ENCODE peak calls at places on chromosomes 7 and 10, in five cellular contexts. G is H9, R is tibial nerve, O is tibial artery, Q is A549. V is an unnamed sample. For H3K9me3 and H3K4me1, the result is how much of the 10 kb centered on the place peaks cover.

GRCh38 chr7:76151932-76152331 is 49.8 kb upstream of the SRRM3 start:
- DNase-seq in G (no peak), R (no peak), O (no peak), Q (no peak), V (no peak)

GRCh38 chr10:113937756-113938155 is 83.3 kb downstream of the NHLRC2 start:
- DNase-seq in G (no peak), R (no peak), O (no peak), Q (no peak), V (no peak)

GRCh38 chr7:3214090-3214413 is 87.0 kb upstream of the SDK1 start:
- DNase-seq in G (no peak), R (no peak), O (no peak), Q (no peak), V (no peak)

GRCh38 chr10:18303851-18304800 is 163.9 kb downstream of the CACNB2 start:
- DNase-seq in G (no peak), R (no peak), O (no peak), Q (no peak), V (no peak)

GRCh38 chr10:71234017-71234894 is 21.9 kb downstream of the UNC5B start:
- DNase-seq in G (no peak), R (no peak), O (no peak), Q (no peak), V (no peak)

GRCh38 chr7:127504715-127505114 is 80.7 kb downstream of the GCC1 start:
- DNase-seq in G (peak), R (no peak), O (no peak), Q (peak), V (peak)

GRCh38 chr7:151645311-151645710 is 125.6 kb upstream of the RHEB start:
- DNase-seq in G (no peak), R (no peak), O (no peak), Q (no peak), V (no peak)

GRCh38 chr10:7085913-7086589 is 324.8 kb downstream of the SFMBT2 start:
- DNase-seq in G (peak), R (no peak), O (no peak), Q (peak), V (no peak)

GRCh38 chr10:76301950-76302349 is 870.5 kb downstream of the LRMDA start:
- DNase-seq in G (no peak), R (no peak), O (no peak), Q (no peak), V (no peak)

GRCh38 chr10:119517235-119518141 is 25.0 kb downstream of the RGS10 start:
- DNase-seq in G (no peak), R (peak), O (peak), Q (no peak), V (no peak)

GRCh38 chr7:93092757-93093370 is 24.9 kb downstream of the SAMD9 start:
- DNase-seq in G (no peak), R (no peak), O (no peak), Q (peak), V (no peak)

GRCh38 chr10:104329754-104330153 is 8.5 kb downstream of the ITPRIP start:
- DNase-seq in G (no peak), R (no peak), O (peak), Q (peak), V (no peak)

GRCh38 chr7:93245525-93246432 is 13.6 kb downstream of the VPS50 start:
- DNase-seq in G (no peak), R (no peak), O (no peak), Q (peak), V (no peak)

GRCh38 chr10:128457136-128457535 is 330.9 kb upstream of the MKI67 start:
- DNase-seq in G (no peak), R (no peak), O (no peak), Q (no peak), V (no peak)

GRCh38 chr7:81402227-81402626 is 367.6 kb downstream of the HGF start:
- DNase-seq in G (no peak), R (no peak), O (no peak), Q (no peak), V (no peak)

GRCh38 chr7:123783820-123784219 is 35.0 kb upstream of the WASL start:
- DNase-seq in G (no peak), R (no peak), O (no peak), Q (no peak), V (no peak)

GRCh38 chr10:90871761-90872647 is at the start of gene RPP30:
- DNase-seq in G (peak), R (peak), O (peak), Q (peak), V (peak)

GRCh38 chr10:16967000-16967865 is 150.0 kb upstream of the RSU1 start:
- DNase-seq in G (no peak), R (no peak), O (no peak), Q (no peak), V (no peak)

GRCh38 chr7:155918720-155919399 is 106.6 kb upstream of the SHH start:
- DNase-seq in G (no peak), R (no peak), O (no peak), Q (peak), V (no peak)

GRCh38 chr7:17535776-17536175 is 237.3 kb downstream of the AHR start:
- DNase-seq in G (no peak), R (no peak), O (no peak), Q (no peak), V (no peak)

GRCh38 chr10:6581750-6582697 is 1.9 kb upstream of the PRKCQ start:
- DNase-seq in G (peak), R (no peak), O (no peak), Q (no peak), V (no peak)

GRCh38 chr10:74151879-74152722 is 1.1 kb downstream of the ADK start:
- DNase-seq in G (no peak), R (peak), O (no peak), Q (no peak), V (no peak)

GRCh38 chr10:20596065-20596760 is 300.9 kb downstream of the NEBL start:
- DNase-seq in G (no peak), R (no peak), O (no peak), Q (no peak), V (no peak)

GRCh38 chr7:194257-194995 is 2.1 kb downstream of the FAM20C start:
- DNase-seq in G (peak), R (no peak), O (no peak), Q (no peak), V (no peak)

GRCh38 chr7:120916116-120916515 is 34.5 kb upstream of the ING3 start:
- DNase-seq in G (no peak), R (no peak), O (no peak), Q (no peak), V (no peak)

GRCh38 chr7:43905954-43906326 is 456 bp downstream of the URGCP start:
- DNase-seq in G (peak), R (no peak), O (no peak), Q (peak), V (peak)

GRCh38 chr7:11709240-11709639 is 122.8 kb downstream of the THSD7A start:
- DNase-seq in G (no peak), R (no peak), O (no peak), Q (no peak), V (no peak)

GRCh38 chr10:15725603-15726002 is 5.9 kb upstream of the ITGA8 start:
- DNase-seq in G (no peak), R (peak), O (no peak), Q (peak), V (no peak)

GRCh38 chr7:106883627-106884026 is 18.5 kb downstream of the PIK3CG start:
- DNase-seq in G (no peak), R (no peak), O (no peak), Q (no peak), V (no peak)

GRCh38 chr7:104931181-104931781 is 82.7 kb upstream of the KMT2E start:
- DNase-seq in G (no peak), R (no peak), O (no peak), Q (no peak), V (no peak)

GRCh38 chr7:101935521-101936141 is 118.2 kb downstream of the CUX1 start:
- DNase-seq in G (no peak), R (peak), O (peak), Q (no peak), V (no peak)

GRCh38 chr7:140176271-140176701 is 497 bp downstream of the KDM7A start:
- DNase-seq in G (no peak), R (no peak), O (no peak), Q (no peak), V (peak)

GRCh38 chr7:106570948-106571418 is 90.0 kb downstream of the CCDC71L start:
- DNase-seq in G (no peak), R (no peak), O (no peak), Q (no peak), V (no peak)

GRCh38 chr10:33676606-33677005 is 342.1 kb upstream of the NRP1 start:
- DNase-seq in G (no peak), R (no peak), O (no peak), Q (no peak), V (no peak)

GRCh38 chr10:114634607-114634974 is 23.5 kb downstream of the ABLIM1 start:
- DNase-seq in G (no peak), R (peak), O (peak), Q (peak), V (no peak)

GRCh38 chr7:94669773-94670495 is 14.0 kb upstream of the SGCE start:
- DNase-seq in G (no peak), R (no peak), O (no peak), Q (no peak), V (no peak)

GRCh38 chr7:94676431-94676830 is 20.5 kb upstream of the SGCE start:
- DNase-seq in G (no peak), R (no peak), O (no peak), Q (no peak), V (no peak)

GRCh38 chr7:94679341-94679740 is 23.4 kb upstream of the SGCE start:
- DNase-seq in G (no peak), R (no peak), O (no peak), Q (no peak), V (no peak)

GRCh38 chr7:94671444-94672235 is 15.7 kb upstream of the SGCE start:
- DNase-seq in G (no peak), R (no peak), O (no peak), Q (no peak), V (no peak)

DNA sequence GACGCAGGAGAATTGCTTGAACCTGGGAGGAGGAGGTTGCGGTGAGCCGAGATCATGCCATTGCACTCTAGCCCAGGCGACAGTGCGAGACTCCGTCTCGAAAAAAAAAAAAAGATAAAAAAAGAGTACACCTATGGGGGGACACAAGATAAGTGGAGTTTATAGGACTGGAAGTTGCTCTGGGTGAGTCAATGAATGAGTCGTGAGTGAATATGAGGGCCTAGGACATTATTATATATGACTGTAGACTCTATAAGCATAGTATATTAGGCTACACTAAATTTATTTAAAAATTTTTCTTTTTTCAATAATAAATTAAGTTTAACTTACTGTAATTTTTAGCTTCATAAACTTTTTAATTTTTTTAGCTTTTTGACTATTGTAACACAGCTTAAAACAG is 19.4 kb upstream of the SGCE start:
- DNase-seq in G (no peak), R (no peak), O (no peak), Q (no peak), V (no peak)
- H3K9me3 ChIP-seq in G (under half), R (under half), O (under half), Q (under half), V (under half)

DNA sequence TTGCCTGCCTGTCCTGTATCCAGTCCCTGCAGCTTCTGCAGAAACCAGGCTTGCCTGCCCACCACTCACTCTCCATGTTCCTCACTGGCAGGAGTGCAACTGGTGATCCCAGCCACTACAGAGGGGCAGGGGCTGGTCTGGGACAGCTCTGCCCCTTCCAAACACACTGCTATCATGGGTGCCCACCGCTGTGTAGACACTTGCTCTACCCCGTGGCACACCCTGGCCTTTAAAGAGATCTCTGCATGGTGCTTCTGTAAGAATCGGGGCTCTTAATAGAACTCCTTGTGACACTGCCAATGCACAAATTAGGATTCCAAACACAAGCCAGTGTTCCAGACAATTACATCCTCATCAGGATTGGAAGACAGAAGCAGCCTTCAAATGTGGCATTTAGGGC is 41.7 kb downstream of the C10orf90 start:
- DNase-seq in G (no peak), R (no peak), O (no peak), Q (no peak), V (no peak)
- H3K27ac ChIP-seq in G (no peak), R (no peak), O (no peak), Q (no peak), V (no peak)

GRCh38 chr10:100735087-100735344 is 10.4 kb upstream of the PAX2 start:
- DNase-seq in G (no peak), R (no peak), O (no peak), Q (no peak), V (no peak)
- H3K4me1 ChIP-seq in G (under half), R (under half), O (half or more), Q (under half), V (under half)

DNA sequence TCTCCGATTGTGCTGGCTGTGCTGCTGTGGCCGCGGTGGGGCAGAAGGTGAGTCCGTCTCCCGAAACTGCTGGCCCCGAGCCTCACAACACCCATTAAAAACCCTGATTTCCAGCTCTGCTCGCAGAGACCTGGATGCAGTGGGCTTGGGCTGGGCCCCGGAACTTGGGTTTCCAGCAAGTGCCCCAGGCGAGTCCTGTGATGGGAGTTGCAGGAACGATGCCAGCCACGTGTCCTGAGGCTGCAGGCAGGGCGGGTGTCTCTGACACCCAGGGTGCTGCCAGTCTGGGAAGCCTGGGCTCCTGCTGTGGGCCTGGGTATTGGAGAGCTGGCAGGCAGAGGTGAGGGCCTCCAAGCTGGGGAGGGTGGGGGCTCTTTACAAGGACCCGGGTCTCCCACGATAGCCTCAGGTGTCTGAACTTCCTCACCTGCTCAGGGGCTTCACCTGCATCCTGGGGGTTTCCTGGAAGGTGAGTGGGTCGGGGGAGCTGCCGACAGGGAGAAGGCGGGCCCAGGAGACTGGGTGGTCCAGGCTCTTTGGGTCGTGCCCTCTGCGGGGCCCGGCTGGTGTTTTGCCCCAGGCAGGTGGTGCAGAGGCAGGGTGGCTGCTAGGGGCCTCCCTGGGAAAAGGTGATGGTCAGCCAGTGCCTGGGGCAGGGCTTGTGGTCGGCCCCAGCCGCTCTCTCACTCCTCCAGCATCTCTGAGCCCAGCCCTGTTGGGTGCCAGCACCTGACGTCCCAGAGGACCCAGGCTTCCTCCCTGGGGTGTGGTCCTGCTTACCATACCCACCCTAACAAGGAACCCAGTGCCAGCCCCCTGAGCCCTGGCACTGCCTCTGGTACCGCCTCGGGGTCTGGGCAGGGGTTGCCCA is 180.3 kb downstream of the DNAJB6 start:
- DNase-seq in G (no peak), R (no peak), O (peak), Q (no peak), V (no peak)
- H3K9me3 ChIP-seq in G (under half), R (under half), O (under half), Q (under half), V (under half)

DNA sequence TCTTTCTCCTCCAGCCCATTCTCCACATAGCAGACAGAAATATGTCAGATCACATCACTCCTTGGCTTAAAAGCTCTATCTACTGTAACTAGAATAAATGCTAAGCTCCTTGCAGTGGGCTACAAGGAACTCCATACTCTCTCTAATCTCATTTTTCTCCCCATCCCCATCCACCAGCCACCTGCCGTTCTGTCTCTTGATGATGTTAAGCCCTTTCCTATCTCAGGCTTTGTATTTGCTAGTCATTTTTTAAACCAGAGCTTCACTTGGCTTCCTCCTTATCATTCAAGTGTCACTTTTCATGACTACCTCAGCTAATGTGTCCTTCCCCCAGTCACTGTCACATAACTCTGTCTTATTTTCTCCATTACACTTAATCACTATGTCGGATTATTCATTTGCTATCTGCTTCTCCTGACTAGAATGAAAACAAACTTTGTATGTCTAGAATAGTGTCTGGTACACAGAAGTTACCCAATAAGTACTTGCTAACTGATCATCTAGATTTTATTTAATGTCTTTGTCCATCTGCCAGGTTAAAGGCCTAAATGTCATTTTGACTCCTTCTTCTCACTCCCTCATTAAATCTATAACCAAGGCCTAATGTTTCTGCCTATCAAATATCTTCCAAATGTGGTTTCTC is 87.2 kb upstream of the RPA3 start:
- DNase-seq in G (no peak), R (no peak), O (no peak), Q (no peak), V (no peak)
- H3K27ac ChIP-seq in G (no peak), R (no peak), O (no peak), Q (no peak), V (no peak)

V was measured in CD8-positive, alpha-beta T cell.